ENCODE peak calls at places on chromosomes 3 and 15, in nine cellular contexts. One of them, this sample, is unnamed.

GRCh38 chr15:61798631-61799030 is 261.6 kb downstream of the VPS13C start:
- DNase-seq in lower lobe of right lung: no peak
- DNase-seq in mucosa of descending colon: no peak
- DNase-seq in psoas muscle: no peak
- DNase-seq in Peyer's patch: no peak
- DNase-seq in body of pancreas: no peak
- DNase-seq in Panc1: no peak
- DNase-seq in astrocyte of the spinal cord: no peak
- DNase-seq in heart left ventricle: no peak
- DNase-seq in this sample: no peak

GRCh38 chr3:126270145-126270811 is 86.9 kb downstream of the KLF15 start:
- DNase-seq in lower lobe of right lung: peak; percentile 90
- DNase-seq in mucosa of descending colon: no peak
- DNase-seq in psoas muscle: peak; percentile 50
- DNase-seq in Peyer's patch: peak; percentile 43
- DNase-seq in body of pancreas: peak; percentile 99
- DNase-seq in Panc1: no peak
- DNase-seq in astrocyte of the spinal cord: peak; percentile 51
- DNase-seq in heart left ventricle: peak; percentile 82
- DNase-seq in this sample: peak; percentile 59

GRCh38 chr3:66423791-66424190 is 77.0 kb downstream of the LRIG1 start:
- DNase-seq in lower lobe of right lung: no peak
- DNase-seq in mucosa of descending colon: no peak
- DNase-seq in psoas muscle: no peak
- DNase-seq in Peyer's patch: no peak
- DNase-seq in body of pancreas: no peak
- DNase-seq in Panc1: no peak
- DNase-seq in astrocyte of the spinal cord: peak; percentile 88
- DNase-seq in heart left ventricle: no peak
- DNase-seq in this sample: no peak

GRCh38 chr15:77031376-77032050 is 36.6 kb downstream of the PSTPIP1 start:
- DNase-seq in lower lobe of right lung: peak; percentile 39
- DNase-seq in mucosa of descending colon: peak; percentile 61
- DNase-seq in psoas muscle: no peak
- DNase-seq in Peyer's patch: peak; percentile 77
- DNase-seq in body of pancreas: no peak
- DNase-seq in Panc1: no peak
- DNase-seq in astrocyte of the spinal cord: peak; percentile 18
- DNase-seq in heart left ventricle: peak; percentile 61
- DNase-seq in this sample: no peak

GRCh38 chr15:84631706-84632272 is 22.3 kb downstream of the WDR73 start:
- DNase-seq in lower lobe of right lung: no peak
- DNase-seq in mucosa of descending colon: no peak
- DNase-seq in psoas muscle: no peak
- DNase-seq in Peyer's patch: no peak
- DNase-seq in body of pancreas: no peak
- DNase-seq in Panc1: no peak
- DNase-seq in astrocyte of the spinal cord: no peak
- DNase-seq in heart left ventricle: no peak
- DNase-seq in this sample: no peak

GRCh38 chr15:44719293-44719999 is 8.1 kb downstream of the B2M start:
- DNase-seq in lower lobe of right lung: no peak
- DNase-seq in mucosa of descending colon: no peak
- DNase-seq in psoas muscle: no peak
- DNase-seq in Peyer's patch: peak; percentile 68
- DNase-seq in body of pancreas: no peak
- DNase-seq in Panc1: no peak
- DNase-seq in astrocyte of the spinal cord: peak; percentile 22
- DNase-seq in heart left ventricle: no peak
- DNase-seq in this sample: no peak

GRCh38 chr3:88595025-88595424 is 445.3 kb downstream of the C3orf38 start:
- DNase-seq in lower lobe of right lung: no peak
- DNase-seq in mucosa of descending colon: no peak
- DNase-seq in psoas muscle: no peak
- DNase-seq in Peyer's patch: no peak
- DNase-seq in body of pancreas: no peak
- DNase-seq in Panc1: no peak
- DNase-seq in astrocyte of the spinal cord: peak; percentile 4
- DNase-seq in heart left ventricle: no peak
- DNase-seq in this sample: peak; percentile 88

GRCh38 chr15:39680868-39681267 is 100.0 kb downstream of the THBS1 start:
- DNase-seq in lower lobe of right lung: no peak
- DNase-seq in mucosa of descending colon: no peak
- DNase-seq in psoas muscle: no peak
- DNase-seq in Peyer's patch: no peak
- DNase-seq in body of pancreas: no peak
- DNase-seq in Panc1: no peak
- DNase-seq in astrocyte of the spinal cord: peak; percentile 43
- DNase-seq in heart left ventricle: no peak
- DNase-seq in this sample: no peak

GRCh38 chr3:94301346-94301745 is 238.5 kb downstream of the NSUN3 start:
- DNase-seq in lower lobe of right lung: no peak
- DNase-seq in mucosa of descending colon: no peak
- DNase-seq in psoas muscle: no peak
- DNase-seq in Peyer's patch: no peak
- DNase-seq in body of pancreas: no peak
- DNase-seq in Panc1: no peak
- DNase-seq in astrocyte of the spinal cord: no peak
- DNase-seq in heart left ventricle: no peak
- DNase-seq in this sample: peak; percentile 27

GRCh38 chr3:152650177-152650576 is 184.8 kb upstream of the P2RY1 start:
- DNase-seq in lower lobe of right lung: no peak
- DNase-seq in mucosa of descending colon: no peak
- DNase-seq in psoas muscle: no peak
- DNase-seq in Peyer's patch: no peak
- DNase-seq in body of pancreas: peak; percentile 36
- DNase-seq in Panc1: no peak
- DNase-seq in astrocyte of the spinal cord: peak; percentile 14
- DNase-seq in heart left ventricle: no peak
- DNase-seq in this sample: no peak

GRCh38 chr3:108062051-108062450 is 28.8 kb downstream of the CD47 start:
- DNase-seq in lower lobe of right lung: no peak
- DNase-seq in mucosa of descending colon: no peak
- DNase-seq in psoas muscle: no peak
- DNase-seq in Peyer's patch: no peak
- DNase-seq in body of pancreas: no peak
- DNase-seq in Panc1: no peak
- DNase-seq in astrocyte of the spinal cord: no peak
- DNase-seq in heart left ventricle: no peak
- DNase-seq in this sample: no peak

GRCh38 chr15:48823237-48823636 is 12.4 kb upstream of the CEP152 start:
- DNase-seq in lower lobe of right lung: no peak
- DNase-seq in mucosa of descending colon: no peak
- DNase-seq in psoas muscle: no peak
- DNase-seq in Peyer's patch: no peak
- DNase-seq in body of pancreas: no peak
- DNase-seq in Panc1: no peak
- DNase-seq in astrocyte of the spinal cord: peak; percentile 46
- DNase-seq in heart left ventricle: no peak
- DNase-seq in this sample: no peak

GRCh38 chr3:123026551-123027291 is 842 bp downstream of the SEMA5B start:
- DNase-seq in lower lobe of right lung: peak; percentile 57
- DNase-seq in mucosa of descending colon: peak; percentile 51
- DNase-seq in psoas muscle: peak; percentile 30
- DNase-seq in Peyer's patch: peak; percentile 50
- DNase-seq in body of pancreas: peak; percentile 28
- DNase-seq in Panc1: no peak
- DNase-seq in astrocyte of the spinal cord: no peak
- DNase-seq in heart left ventricle: peak; percentile 74
- DNase-seq in this sample: no peak

GRCh38 chr15:63038926-63039673 is 3.4 kb upstream of the TPM1 start:
- DNase-seq in lower lobe of right lung: no peak
- DNase-seq in mucosa of descending colon: no peak
- DNase-seq in psoas muscle: no peak
- DNase-seq in Peyer's patch: no peak
- DNase-seq in body of pancreas: no peak
- DNase-seq in Panc1: no peak
- DNase-seq in astrocyte of the spinal cord: peak; percentile 57
- DNase-seq in heart left ventricle: no peak
- DNase-seq in this sample: peak; percentile 76

GRCh38 chr15:57054351-57054750 is 135.9 kb downstream of the TCF12 start:
- DNase-seq in lower lobe of right lung: no peak
- DNase-seq in mucosa of descending colon: no peak
- DNase-seq in psoas muscle: no peak
- DNase-seq in Peyer's patch: no peak
- DNase-seq in body of pancreas: no peak
- DNase-seq in Panc1: no peak
- DNase-seq in astrocyte of the spinal cord: no peak
- DNase-seq in heart left ventricle: no peak
- DNase-seq in this sample: no peak

GRCh38 chr3:46542801-46543201 is 23.3 kb downstream of the LRRC2 start:
- DNase-seq in lower lobe of right lung: no peak
- DNase-seq in mucosa of descending colon: no peak
- DNase-seq in psoas muscle: no peak
- DNase-seq in Peyer's patch: no peak
- DNase-seq in body of pancreas: no peak
- DNase-seq in Panc1: no peak
- DNase-seq in astrocyte of the spinal cord: no peak
- DNase-seq in heart left ventricle: no peak
- DNase-seq in this sample: peak; percentile 61
- TF ChIP-seq CTCF in lower lobe of right lung: no peak
- TF ChIP-seq CTCF in mucosa of descending colon: no peak
- TF ChIP-seq CTCF in psoas muscle: no peak
- TF ChIP-seq CTCF in Peyer's patch: no peak
- TF ChIP-seq CTCF in body of pancreas: no peak
- TF ChIP-seq CTCF in Panc1: no peak
- TF ChIP-seq CTCF in astrocyte of the spinal cord: no peak
- TF ChIP-seq CTCF in heart left ventricle: no peak
- TF ChIP-seq CTCF in this sample: no peak

GRCh38 chr3:13415236-13416001 is 4.7 kb downstream of the NUP210 start:
- DNase-seq in lower lobe of right lung: no peak
- DNase-seq in mucosa of descending colon: no peak
- DNase-seq in psoas muscle: no peak
- DNase-seq in Peyer's patch: peak; percentile 51
- DNase-seq in body of pancreas: no peak
- DNase-seq in Panc1: no peak
- DNase-seq in astrocyte of the spinal cord: no peak
- DNase-seq in heart left ventricle: no peak
- DNase-seq in this sample: no peak

GRCh38 chr3:13408890-13409289 is 11.2 kb downstream of the NUP210 start:
- DNase-seq in lower lobe of right lung: no peak
- DNase-seq in mucosa of descending colon: no peak
- DNase-seq in psoas muscle: no peak
- DNase-seq in Peyer's patch: no peak
- DNase-seq in body of pancreas: no peak
- DNase-seq in Panc1: no peak
- DNase-seq in astrocyte of the spinal cord: no peak
- DNase-seq in heart left ventricle: no peak
- DNase-seq in this sample: no peak

GRCh38 chr3:13416002-13416793 is 3.9 kb downstream of the NUP210 start:
- DNase-seq in lower lobe of right lung: no peak
- DNase-seq in mucosa of descending colon: no peak
- DNase-seq in psoas muscle: no peak
- DNase-seq in Peyer's patch: no peak
- DNase-seq in body of pancreas: no peak
- DNase-seq in Panc1: no peak
- DNase-seq in astrocyte of the spinal cord: no peak
- DNase-seq in heart left ventricle: no peak
- DNase-seq in this sample: no peak

GRCh38 chr3:13411186-13411860 is 8.8 kb downstream of the NUP210 start:
- DNase-seq in lower lobe of right lung: no peak
- DNase-seq in mucosa of descending colon: no peak
- DNase-seq in psoas muscle: no peak
- DNase-seq in Peyer's patch: no peak
- DNase-seq in body of pancreas: no peak
- DNase-seq in Panc1: no peak
- DNase-seq in astrocyte of the spinal cord: no peak
- DNase-seq in heart left ventricle: no peak
- DNase-seq in this sample: no peak

DNA sequence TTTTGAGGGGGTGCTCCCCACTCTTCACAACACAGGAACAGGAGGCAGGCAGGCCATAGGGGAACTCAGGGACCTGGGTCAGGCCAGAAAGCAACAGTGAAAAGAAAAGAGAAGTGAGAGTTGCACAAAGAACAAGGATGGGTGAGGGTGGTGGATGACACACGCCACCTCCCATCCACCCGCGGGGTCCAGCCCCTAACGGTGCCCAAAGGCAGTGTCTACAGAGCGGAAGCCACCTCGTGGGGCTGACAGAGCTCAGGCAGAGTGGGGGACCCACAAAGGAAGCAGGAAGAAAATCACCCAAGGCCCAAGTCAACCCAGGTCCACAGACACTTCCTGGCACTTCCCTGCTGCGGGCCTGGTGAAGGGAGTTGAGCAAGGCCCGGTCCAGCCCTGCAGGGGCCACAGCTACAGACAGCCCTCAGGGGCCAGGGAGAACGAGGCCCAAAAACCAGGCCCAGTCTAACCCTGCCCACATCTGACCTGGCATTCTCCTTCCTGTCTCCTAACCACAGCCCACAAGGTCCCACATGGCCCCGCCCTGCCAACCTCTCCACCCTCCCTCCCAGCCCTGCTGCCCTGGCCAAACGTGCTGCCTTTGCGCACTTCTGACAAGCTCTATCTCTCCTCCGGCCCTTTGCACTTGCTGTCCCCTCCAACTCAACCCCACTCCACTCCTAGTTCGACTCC is 5.9 kb downstream of the NUP210 start:
- DNase-seq in lower lobe of right lung: peak; percentile 87
- DNase-seq in mucosa of descending colon: peak; percentile 86
- DNase-seq in psoas muscle: peak; percentile 33
- DNase-seq in Peyer's patch: peak; percentile 91
- DNase-seq in body of pancreas: no peak
- DNase-seq in Panc1: no peak
- DNase-seq in astrocyte of the spinal cord: no peak
- DNase-seq in heart left ventricle: peak; percentile 79
- DNase-seq in this sample: no peak
- H3K4me3 ChIP-seq in lower lobe of right lung: no peak overlapping the region
- H3K4me3 ChIP-seq in mucosa of descending colon: no peak overlapping the region
- H3K4me3 ChIP-seq in psoas muscle: no peak overlapping the region
- H3K4me3 ChIP-seq in Peyer's patch: no peak overlapping the region
- H3K4me3 ChIP-seq in body of pancreas: no peak overlapping the region
- H3K4me3 ChIP-seq in Panc1: no peak overlapping the region
- H3K4me3 ChIP-seq in astrocyte of the spinal cord: no peak overlapping the region
- H3K4me3 ChIP-seq in heart left ventricle: no peak overlapping the region
- H3K4me3 ChIP-seq in this sample: no peak overlapping the region

DNA sequence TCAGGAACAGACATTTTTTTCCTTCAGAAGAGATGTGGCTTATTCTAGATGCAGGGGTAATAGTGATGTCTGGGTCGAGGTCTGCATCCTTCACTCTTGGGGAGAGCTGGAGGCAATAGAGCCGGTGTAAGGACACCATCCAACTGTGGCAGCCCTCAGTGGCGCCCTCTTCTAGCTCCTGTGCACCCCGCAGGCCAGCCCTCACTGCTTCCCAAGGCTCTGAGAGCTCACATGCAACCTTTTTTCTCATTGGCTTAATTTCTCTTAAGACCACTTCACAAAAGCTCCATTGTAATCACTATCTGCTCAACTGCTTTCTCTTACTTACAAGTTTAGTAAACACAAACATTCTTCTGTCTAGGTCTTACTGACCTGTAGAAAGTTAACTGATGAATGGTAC is 3.9 kb upstream of the VPS8 start:
- DNase-seq in lower lobe of right lung: no peak
- DNase-seq in mucosa of descending colon: no peak
- DNase-seq in psoas muscle: no peak
- DNase-seq in Peyer's patch: no peak
- DNase-seq in body of pancreas: no peak
- DNase-seq in Panc1: no peak
- DNase-seq in astrocyte of the spinal cord: no peak
- DNase-seq in heart left ventricle: no peak
- DNase-seq in this sample: no peak
- TF ChIP-seq CTCF in lower lobe of right lung: no peak
- TF ChIP-seq CTCF in mucosa of descending colon: no peak
- TF ChIP-seq CTCF in psoas muscle: no peak
- TF ChIP-seq CTCF in Peyer's patch: peak; percentile 15
- TF ChIP-seq CTCF in body of pancreas: no peak
- TF ChIP-seq CTCF in Panc1: peak; percentile 49
- TF ChIP-seq CTCF in astrocyte of the spinal cord: no peak
- TF ChIP-seq CTCF in heart left ventricle: peak; percentile 14
- TF ChIP-seq CTCF in this sample: peak; percentile 50

GRCh38 chr3:69865920-69866679 is 126.8 kb downstream of the MITF start:
- DNase-seq in lower lobe of right lung: peak; percentile 57
- DNase-seq in mucosa of descending colon: peak; percentile 25
- DNase-seq in psoas muscle: no peak
- DNase-seq in Peyer's patch: no peak
- DNase-seq in body of pancreas: peak; percentile 86
- DNase-seq in Panc1: no peak
- DNase-seq in astrocyte of the spinal cord: no peak
- DNase-seq in heart left ventricle: no peak
- DNase-seq in this sample: peak; percentile 44
- H3K4me3 ChIP-seq in lower lobe of right lung: peak overlapping the region; percentile 39
- H3K4me3 ChIP-seq in mucosa of descending colon: no peak overlapping the region
- H3K4me3 ChIP-seq in psoas muscle: no peak overlapping the region
- H3K4me3 ChIP-seq in Peyer's patch: no peak overlapping the region
- H3K4me3 ChIP-seq in body of pancreas: peak overlapping the region; percentile 18
- H3K4me3 ChIP-seq in Panc1: peak overlapping the region; percentile 4
- H3K4me3 ChIP-seq in astrocyte of the spinal cord: no peak overlapping the region
- H3K4me3 ChIP-seq in heart left ventricle: no peak overlapping the region
- H3K4me3 ChIP-seq in this sample: peak overlapping the region; percentile 54